ENCODE peak calls at places on chromosomes 3 and 15, in nine cellular contexts. U, C, Q, S, E, G, W, Z and N are unnamed samples.
A peak's percentile ranks its signal among the peaks of the same experiment; 100 is the strongest.

GRCh38 chr3:194671511-194671899 is 486 bp downstream of the LSG1 start:
- DNase-seq in E (peak; percentile 23), Q (no peak), Z (peak; percentile 58), C (no peak), G (no peak), W (no peak), U (peak; percentile 37), S (peak; percentile 34), N (peak; percentile 42)

GRCh38 chr3:126616931-126617330 is 38.0 kb downstream of the TXNRD3 start:
- DNase-seq in Z (no peak), C (no peak), U (peak; percentile 12), E (no peak), G (no peak), W (no peak), S (no peak), Q (no peak), N (no peak)

GRCh38 chr15:101442272-101442671 is 47.2 kb downstream of the PCSK6 start:
- DNase-seq in Z (no peak), S (no peak), Q (no peak), U (no peak), C (no peak), E (no peak), G (no peak), W (no peak), N (no peak)

GRCh38 chr15:70142322-70143191 is 44.8 kb upstream of the TLE3 start:
- DNase-seq in E (no peak), S (no peak), W (no peak), G (no peak), C (no peak), Z (no peak), Q (no peak), U (peak; percentile 89), N (peak; percentile 92)

GRCh38 chr3:100521439-100521845 is 29.0 kb downstream of the TMEM45A start:
- DNase-seq in Z (no peak), Q (no peak), S (no peak), U (no peak), W (no peak), C (no peak), G (no peak), E (no peak), N (no peak)

GRCh38 chr3:132595036-132595435 is 2.0 kb upstream of the ACKR4 start:
- DNase-seq in U (peak; percentile 77), Q (no peak), E (no peak), C (no peak), G (no peak), S (no peak), W (no peak), Z (no peak), N (no peak)

GRCh38 chr3:152269423-152270144 is 855 bp downstream of the MBNL1 start:
- DNase-seq in G (peak; percentile 46), C (peak; percentile 35), U (peak; percentile 94), E (peak; percentile 67), Z (peak; percentile 44), Q (peak; percentile 81), S (peak; percentile 66), W (peak; percentile 51), N (peak; percentile 60)

GRCh38 chr3:151395806-151396205 is 11.3 kb upstream of the P2RY12 start:
- DNase-seq in E (no peak), Z (no peak), G (peak; percentile 33), S (no peak), W (no peak), C (no peak), U (peak; percentile 67), Q (no peak), N (peak; percentile 44)

GRCh38 chr3:66639794-66640356 is 139.1 kb upstream of the LRIG1 start:
- DNase-seq in W (no peak), U (peak; percentile 5), Z (no peak), G (no peak), C (no peak), S (no peak), E (no peak), Q (no peak), N (no peak)

GRCh38 chr3:112464264-112464663 is 35.0 kb downstream of the BTLA start:
- DNase-seq in Q (no peak), C (no peak), S (no peak), U (peak; percentile 29), Z (no peak), W (no peak), G (no peak), E (no peak), N (no peak)

GRCh38 chr3:108473711-108474110 is 36.7 kb downstream of the MYH15 start:
- DNase-seq in C (no peak), Q (no peak), G (no peak), S (no peak), W (no peak), E (no peak), Z (no peak), U (no peak), N (no peak)

GRCh38 chr3:50436063-50436674 is 67.3 kb downstream of the CACNA2D2 start:
- DNase-seq in U (peak; percentile 7), G (peak; percentile 22), E (peak; percentile 89), S (peak; percentile 87), W (peak; percentile 69), Q (peak; percentile 52), Z (peak; percentile 85), C (no peak), N (peak; percentile 85)

DNA sequence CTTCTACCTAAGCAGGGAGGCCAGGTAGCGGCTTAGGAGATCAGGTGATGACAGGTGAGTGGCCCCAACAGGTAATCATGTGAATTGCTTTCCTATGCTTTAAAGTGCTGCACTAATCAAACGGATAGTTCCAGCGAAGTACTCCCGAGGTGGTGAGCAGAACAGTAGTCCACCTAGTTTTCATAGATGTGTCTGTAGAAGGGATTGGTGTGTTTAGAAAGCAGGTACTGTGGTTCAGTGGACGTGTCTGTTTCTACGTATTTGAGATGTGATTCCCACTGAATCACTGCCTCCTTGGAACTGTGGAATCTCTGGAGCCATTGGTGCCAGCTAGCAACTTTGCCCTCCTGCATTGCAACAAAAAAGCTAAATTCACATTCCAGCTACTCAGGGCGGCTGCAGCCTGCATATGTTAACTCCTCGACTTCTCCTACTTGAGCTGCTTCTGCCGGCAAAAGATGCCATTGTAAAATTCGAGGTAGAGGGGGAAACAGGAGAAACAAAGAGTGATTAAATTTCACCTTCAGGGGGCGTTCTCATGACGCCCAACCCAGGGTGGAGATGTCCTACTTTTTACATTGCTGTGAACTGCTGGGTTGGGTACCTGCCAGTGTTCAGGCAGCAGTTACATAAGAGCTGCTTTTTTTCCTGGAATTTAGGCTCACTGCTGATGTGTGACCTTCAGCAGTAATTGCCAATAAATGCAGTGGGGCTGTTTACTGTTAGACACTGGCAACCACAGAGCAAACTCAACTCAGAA is 227.3 kb downstream of the ITPR1 start:
- DNase-seq in U (peak; percentile 94), E (no peak), S (peak; percentile 42), W (no peak), G (no peak), Z (no peak), C (peak; percentile 74), Q (peak; percentile 92), N (peak; percentile 88)
- H3K4me3 ChIP-seq in U (no peak overlapping the region), E (no peak overlapping the region), S (no peak overlapping the region), W (no peak overlapping the region), G (no peak overlapping the region), Z (no peak overlapping the region), C (no peak overlapping the region), Q (no peak overlapping the region), N (no peak overlapping the region)

GRCh38 chr3:164450276-164450905 is 627.9 kb downstream of the SI start:
- DNase-seq in W (no peak), C (no peak), U (peak; percentile 33), S (no peak), E (no peak), G (no peak), Q (no peak), Z (no peak), N (no peak)

GRCh38 chr3:164452707-164453106 is 625.6 kb downstream of the SI start:
- DNase-seq in U (peak; percentile 30), C (no peak), S (no peak), Z (no peak), E (no peak), W (no peak), Q (no peak), G (no peak), N (no peak)

GRCh38 chr3:164453695-164454094 is 624.6 kb downstream of the SI start:
- DNase-seq in S (no peak), Q (no peak), Z (no peak), U (no peak), W (no peak), G (no peak), C (no peak), E (no peak), N (no peak)

GRCh38 chr3:164451083-164451910 is 627.0 kb downstream of the SI start:
- DNase-seq in W (no peak), G (no peak), E (no peak), U (no peak), S (no peak), C (no peak), Q (no peak), Z (no peak), N (no peak)
- H3K4me1 ChIP-seq in W (no peaks in the 10 kb centered on the region), G (no peaks in the 10 kb centered on the region), E (no peaks in the 10 kb centered on the region), U (no peaks in the 10 kb centered on the region), S (no peaks in the 10 kb centered on the region), C (no peaks in the 10 kb centered on the region), Q (no peaks in the 10 kb centered on the region), Z (no peaks in the 10 kb centered on the region), N (no peaks in the 10 kb centered on the region)

GRCh38 chr3:48633743-48634142 is 1.5 kb downstream of the SLC26A6 start:
- DNase-seq in C (no peak), Q (no peak), E (no peak), W (no peak), U (no peak), G (no peak), S (no peak), Z (no peak), N (no peak)
- H3K4me3 ChIP-seq in C (peak overlapping the region; percentile 72), Q (no peak overlapping the region), E (no peak overlapping the region), W (no peak overlapping the region), U (peak overlapping the region; percentile 94), G (peak overlapping the region; percentile 85), S (no peak overlapping the region), Z (no peak overlapping the region), N (no peak overlapping the region)

DNA sequence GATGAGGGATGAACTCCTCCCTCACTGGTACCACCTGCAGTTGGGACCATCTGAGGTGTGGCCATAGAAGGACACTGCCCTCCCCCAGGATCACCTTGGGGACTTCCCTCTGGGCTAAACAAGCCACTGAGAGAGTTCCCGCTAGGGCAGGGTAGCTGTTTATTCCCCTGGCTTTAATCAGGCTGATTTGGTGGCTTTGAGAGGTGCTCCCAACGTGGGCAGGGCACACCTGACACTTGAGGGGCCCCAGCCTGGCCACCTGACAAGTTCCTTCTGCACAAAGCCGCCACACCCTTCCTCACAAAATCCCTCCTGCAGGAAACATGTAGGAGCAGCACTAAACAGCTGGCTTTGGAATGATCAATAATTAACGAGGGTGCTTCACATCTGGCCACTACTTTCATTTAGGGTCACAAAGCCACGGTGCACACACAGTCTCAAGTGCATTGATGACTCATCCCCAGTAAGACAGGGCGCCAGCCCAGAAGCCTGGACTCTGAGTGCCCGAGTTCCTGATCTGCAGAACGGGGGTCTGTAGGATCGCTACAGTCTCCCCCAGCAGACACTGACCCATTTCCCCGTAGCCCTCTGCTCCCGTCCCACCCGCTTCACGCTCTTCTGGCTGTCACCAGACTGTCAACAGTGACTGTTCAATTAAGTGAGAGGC is 75.1 kb downstream of the ATP10A start:
- DNase-seq in U (peak; percentile 61), G (no peak), Z (no peak), E (no peak), Q (no peak), S (no peak), W (no peak), C (peak; percentile 58), N (no peak)
- H3K4me1 ChIP-seq in U (peaks cover 44% of the 10 kb centered on the region), G (no peaks in the 10 kb centered on the region), Z (no peaks in the 10 kb centered on the region), E (no peaks in the 10 kb centered on the region), Q (peaks cover 29% of the 10 kb centered on the region), S (no peaks in the 10 kb centered on the region), W (no peaks in the 10 kb centered on the region), C (no peaks in the 10 kb centered on the region), N (no peaks in the 10 kb centered on the region)